ENCODE peak calls at places on chromosomes 5 and 9, in six cellular contexts. One of them, this sample, is unnamed.

GRCh38 chr9:19998823-19999455 is 210.1 kb upstream of the SLC24A2 start:
- DNase-seq in pancreas: no peak
- DNase-seq in heart left ventricle: no peak
- DNase-seq in cardiac fibroblast: peak; percentile 68
- DNase-seq in lung: no peak
- DNase-seq in CD8-positive, alpha-beta T cell: no peak
- DNase-seq in this sample: no peak

GRCh38 chr5:168317521-168318147 is 26.2 kb downstream of the WWC1 start:
- DNase-seq in pancreas: peak; percentile 69
- DNase-seq in heart left ventricle: no peak
- DNase-seq in cardiac fibroblast: peak; percentile 90
- DNase-seq in lung: peak; percentile 48
- DNase-seq in CD8-positive, alpha-beta T cell: no peak
- DNase-seq in this sample: no peak

GRCh38 chr9:86454701-86455402 is 100.6 kb upstream of the TUT7 start:
- DNase-seq in pancreas: no peak
- DNase-seq in heart left ventricle: no peak
- DNase-seq in cardiac fibroblast: peak; percentile 8
- DNase-seq in lung: no peak
- DNase-seq in CD8-positive, alpha-beta T cell: no peak
- DNase-seq in this sample: no peak

GRCh38 chr5:175386526-175386925 is 57.5 kb downstream of the DRD1 start:
- DNase-seq in pancreas: no peak
- DNase-seq in heart left ventricle: no peak
- DNase-seq in cardiac fibroblast: no peak
- DNase-seq in lung: no peak
- DNase-seq in CD8-positive, alpha-beta T cell: no peak
- DNase-seq in this sample: no peak

GRCh38 chr5:125209650-125210049 is 463.2 kb upstream of the ZNF608 start:
- DNase-seq in pancreas: peak; percentile 32
- DNase-seq in heart left ventricle: no peak
- DNase-seq in cardiac fibroblast: no peak
- DNase-seq in lung: no peak
- DNase-seq in CD8-positive, alpha-beta T cell: no peak
- DNase-seq in this sample: no peak

GRCh38 chr9:110942522-110942921 is 95.7 kb downstream of the LPAR1 start:
- DNase-seq in pancreas: no peak
- DNase-seq in heart left ventricle: no peak
- DNase-seq in cardiac fibroblast: peak; percentile 74
- DNase-seq in lung: no peak
- DNase-seq in CD8-positive, alpha-beta T cell: no peak
- DNase-seq in this sample: no peak

GRCh38 chr5:35851282-35851681 is 5.4 kb upstream of the IL7R start:
- DNase-seq in pancreas: no peak
- DNase-seq in heart left ventricle: no peak
- DNase-seq in cardiac fibroblast: no peak
- DNase-seq in lung: no peak
- DNase-seq in CD8-positive, alpha-beta T cell: no peak
- DNase-seq in this sample: no peak

GRCh38 chr9:135925496-135926133 is 18.3 kb upstream of the CAMSAP1 start:
- DNase-seq in pancreas: no peak
- DNase-seq in heart left ventricle: no peak
- DNase-seq in cardiac fibroblast: peak; percentile 12
- DNase-seq in lung: no peak
- DNase-seq in CD8-positive, alpha-beta T cell: no peak
- DNase-seq in this sample: no peak

GRCh38 chr5:10329808-10330481 is 22.2 kb upstream of the CMBL start:
- DNase-seq in pancreas: no peak
- DNase-seq in heart left ventricle: peak; percentile 66
- DNase-seq in cardiac fibroblast: peak; percentile 68
- DNase-seq in lung: no peak
- DNase-seq in CD8-positive, alpha-beta T cell: no peak
- DNase-seq in this sample: no peak

GRCh38 chr5:18744990-18745590 is 1110.8 kb downstream of the TAF11L14 start:
- DNase-seq in pancreas: no peak
- DNase-seq in heart left ventricle: no peak
- DNase-seq in cardiac fibroblast: no peak
- DNase-seq in lung: no peak
- DNase-seq in CD8-positive, alpha-beta T cell: no peak
- DNase-seq in this sample: peak; percentile 45

GRCh38 chr5:123549256-123549904 is 37.4 kb downstream of the CSNK1G3 start:
- DNase-seq in pancreas: no peak
- DNase-seq in heart left ventricle: no peak
- DNase-seq in cardiac fibroblast: no peak
- DNase-seq in lung: no peak
- DNase-seq in CD8-positive, alpha-beta T cell: peak; percentile 32
- DNase-seq in this sample: peak; percentile 61

GRCh38 chr5:78648359-78649219 is at the start of gene LHFPL2:
- DNase-seq in pancreas: peak; percentile 74
- DNase-seq in heart left ventricle: peak; percentile 83
- DNase-seq in cardiac fibroblast: peak; percentile 66
- DNase-seq in lung: peak; percentile 68
- DNase-seq in CD8-positive, alpha-beta T cell: no peak
- DNase-seq in this sample: no peak

GRCh38 chr9:29830815-29831214 is 2257.5 kb upstream of the C9orf72 start:
- DNase-seq in pancreas: no peak
- DNase-seq in heart left ventricle: no peak
- DNase-seq in cardiac fibroblast: peak; percentile 25
- DNase-seq in lung: no peak
- DNase-seq in CD8-positive, alpha-beta T cell: no peak
- DNase-seq in this sample: no peak

GRCh38 chr9:108761530-108762347 is 94.0 kb downstream of the ACTL7B start:
- DNase-seq in pancreas: peak; percentile 34
- DNase-seq in heart left ventricle: peak; percentile 60
- DNase-seq in cardiac fibroblast: peak; percentile 69
- DNase-seq in lung: peak; percentile 60
- DNase-seq in CD8-positive, alpha-beta T cell: no peak
- DNase-seq in this sample: peak; percentile 4

GRCh38 chr9:126702501-126703329 is 89.0 kb downstream of the LMX1B start:
- DNase-seq in pancreas: no peak
- DNase-seq in heart left ventricle: no peak
- DNase-seq in cardiac fibroblast: no peak
- DNase-seq in lung: no peak
- DNase-seq in CD8-positive, alpha-beta T cell: no peak
- DNase-seq in this sample: no peak

GRCh38 chr9:127769985-127770904 is 8.2 kb downstream of the SH2D3C start:
- DNase-seq in pancreas: no peak
- DNase-seq in heart left ventricle: peak; percentile 38
- DNase-seq in cardiac fibroblast: no peak
- DNase-seq in lung: no peak
- DNase-seq in CD8-positive, alpha-beta T cell: no peak
- DNase-seq in this sample: no peak

GRCh38 chr9:21428235-21428634 is 12.0 kb upstream of the IFNA1 start:
- DNase-seq in pancreas: no peak
- DNase-seq in heart left ventricle: no peak
- DNase-seq in cardiac fibroblast: no peak
- DNase-seq in lung: no peak
- DNase-seq in CD8-positive, alpha-beta T cell: no peak
- DNase-seq in this sample: no peak

GRCh38 chr5:11455505-11455904 is 448.7 kb downstream of the CTNND2 start:
- DNase-seq in pancreas: no peak
- DNase-seq in heart left ventricle: no peak
- DNase-seq in cardiac fibroblast: no peak
- DNase-seq in lung: no peak
- DNase-seq in CD8-positive, alpha-beta T cell: no peak
- DNase-seq in this sample: no peak

GRCh38 chr5:176365663-176366574 is 632 bp downstream of the ARL10 start:
- DNase-seq in pancreas: no peak
- DNase-seq in heart left ventricle: peak; percentile 60
- DNase-seq in cardiac fibroblast: peak; percentile 54
- DNase-seq in lung: no peak
- DNase-seq in CD8-positive, alpha-beta T cell: no peak
- DNase-seq in this sample: no peak

GRCh38 chr5:40733842-40734563 is 21.8 kb downstream of the TTC33 start:
- DNase-seq in pancreas: peak; percentile 40
- DNase-seq in heart left ventricle: no peak
- DNase-seq in cardiac fibroblast: no peak
- DNase-seq in lung: no peak
- DNase-seq in CD8-positive, alpha-beta T cell: no peak
- DNase-seq in this sample: no peak

GRCh38 chr5:114447084-114447773 is 85.4 kb downstream of the KCNN2 start:
- DNase-seq in pancreas: no peak
- DNase-seq in heart left ventricle: no peak
- DNase-seq in cardiac fibroblast: peak; percentile 5
- DNase-seq in lung: no peak
- DNase-seq in CD8-positive, alpha-beta T cell: no peak
- DNase-seq in this sample: no peak

GRCh38 chr5:123285122-123286011 is 137.8 kb downstream of the CEP120 start:
- DNase-seq in pancreas: no peak
- DNase-seq in heart left ventricle: no peak
- DNase-seq in cardiac fibroblast: peak; percentile 13
- DNase-seq in lung: no peak
- DNase-seq in CD8-positive, alpha-beta T cell: no peak
- DNase-seq in this sample: no peak

GRCh38 chr9:126688617-126689016 is 74.9 kb downstream of the LMX1B start:
- DNase-seq in pancreas: no peak
- DNase-seq in heart left ventricle: peak; percentile 4
- DNase-seq in cardiac fibroblast: no peak
- DNase-seq in lung: no peak
- DNase-seq in CD8-positive, alpha-beta T cell: no peak
- DNase-seq in this sample: no peak

GRCh38 chr9:89433826-89434225 is 64.1 kb downstream of the SEMA4D start:
- DNase-seq in pancreas: no peak
- DNase-seq in heart left ventricle: no peak
- DNase-seq in cardiac fibroblast: no peak
- DNase-seq in lung: no peak
- DNase-seq in CD8-positive, alpha-beta T cell: no peak
- DNase-seq in this sample: no peak

GRCh38 chr5:55544341-55544740 is 9.6 kb upstream of the PLPP1 start:
- DNase-seq in pancreas: no peak
- DNase-seq in heart left ventricle: no peak
- DNase-seq in cardiac fibroblast: peak; percentile 56
- DNase-seq in lung: no peak
- DNase-seq in CD8-positive, alpha-beta T cell: no peak
- DNase-seq in this sample: no peak

GRCh38 chr5:13580058-13580457 is 364.4 kb downstream of the DNAH5 start:
- DNase-seq in pancreas: peak; percentile 6
- DNase-seq in heart left ventricle: no peak
- DNase-seq in cardiac fibroblast: no peak
- DNase-seq in lung: no peak
- DNase-seq in CD8-positive, alpha-beta T cell: no peak
- DNase-seq in this sample: no peak

DNA sequence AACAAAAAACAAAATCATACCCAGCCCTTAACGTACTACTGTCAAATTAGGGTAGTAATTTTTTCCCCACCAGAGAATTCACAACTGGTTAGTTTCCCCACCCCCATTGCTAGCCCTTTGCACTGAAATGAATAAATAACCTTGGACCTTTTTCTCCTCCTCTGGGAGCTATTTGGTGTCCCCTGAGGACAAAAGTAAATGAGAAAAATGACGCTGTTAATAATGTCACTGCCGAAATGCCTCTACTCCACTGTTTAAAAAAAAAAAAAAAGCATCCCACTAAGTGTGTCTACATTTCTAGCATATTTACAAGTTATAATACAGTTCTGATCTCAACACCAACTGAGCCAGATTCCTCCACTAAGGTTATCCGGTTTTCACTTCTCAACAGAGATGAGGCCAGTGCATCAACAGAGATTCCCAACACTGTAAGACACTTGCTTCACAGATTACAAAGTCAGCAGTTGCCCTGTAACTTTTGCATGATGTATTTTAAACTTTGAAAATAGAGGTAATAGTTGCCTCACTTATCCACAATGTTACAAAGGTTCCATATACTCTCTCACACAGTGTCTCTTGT is 5.1 kb upstream of the NFIB start:
- DNase-seq in pancreas: no peak
- DNase-seq in heart left ventricle: peak; percentile 14
- DNase-seq in cardiac fibroblast: peak; percentile 29
- DNase-seq in lung: no peak
- DNase-seq in CD8-positive, alpha-beta T cell: no peak
- DNase-seq in this sample: no peak
- H3K4me3 ChIP-seq in pancreas: no peak overlapping the region
- H3K4me3 ChIP-seq in heart left ventricle: no peak overlapping the region
- H3K4me3 ChIP-seq in cardiac fibroblast: no peak overlapping the region
- H3K4me3 ChIP-seq in lung: no peak overlapping the region
- H3K4me3 ChIP-seq in CD8-positive, alpha-beta T cell: no peak overlapping the region
- H3K4me3 ChIP-seq in this sample: no peak overlapping the region

GRCh38 chr9:17588395-17588794 is 9.5 kb downstream of the SH3GL2 start:
- DNase-seq in pancreas: no peak
- DNase-seq in heart left ventricle: no peak
- DNase-seq in cardiac fibroblast: no peak
- DNase-seq in lung: no peak
- DNase-seq in CD8-positive, alpha-beta T cell: no peak
- DNase-seq in this sample: no peak

GRCh38 chr9:17589771-17590170 is 10.9 kb downstream of the SH3GL2 start:
- DNase-seq in pancreas: no peak
- DNase-seq in heart left ventricle: no peak
- DNase-seq in cardiac fibroblast: no peak
- DNase-seq in lung: no peak
- DNase-seq in CD8-positive, alpha-beta T cell: no peak
- DNase-seq in this sample: no peak

DNA sequence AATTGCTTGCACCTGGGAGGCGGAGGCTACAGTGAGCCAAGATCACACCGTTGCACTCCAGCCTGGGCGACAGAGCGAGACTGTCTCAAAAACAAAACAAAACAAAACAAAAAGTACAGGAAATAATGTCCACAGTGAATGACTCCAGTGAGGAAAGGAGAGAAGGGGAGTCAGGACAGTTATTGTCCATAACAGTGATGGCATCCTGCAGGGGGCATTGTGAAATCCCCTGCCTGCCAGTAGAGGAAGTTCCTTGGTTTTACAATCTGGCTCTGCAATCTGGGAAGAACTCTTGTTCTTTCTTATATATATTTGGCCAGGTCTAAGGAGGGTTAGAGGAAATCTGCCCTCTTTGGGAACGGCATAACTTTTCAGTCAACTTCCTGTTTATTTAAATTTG is 8.2 kb downstream of the SH3GL2 start:
- DNase-seq in pancreas: no peak
- DNase-seq in heart left ventricle: no peak
- DNase-seq in cardiac fibroblast: no peak
- DNase-seq in lung: no peak
- DNase-seq in CD8-positive, alpha-beta T cell: no peak
- DNase-seq in this sample: no peak
- TF ChIP-seq CTCF in pancreas: no peak
- TF ChIP-seq CTCF in heart left ventricle: no peak
- TF ChIP-seq CTCF in cardiac fibroblast: no peak
- TF ChIP-seq CTCF in lung: no peak
- TF ChIP-seq CTCF in CD8-positive, alpha-beta T cell: no peak
- TF ChIP-seq CTCF in this sample: no peak

DNA sequence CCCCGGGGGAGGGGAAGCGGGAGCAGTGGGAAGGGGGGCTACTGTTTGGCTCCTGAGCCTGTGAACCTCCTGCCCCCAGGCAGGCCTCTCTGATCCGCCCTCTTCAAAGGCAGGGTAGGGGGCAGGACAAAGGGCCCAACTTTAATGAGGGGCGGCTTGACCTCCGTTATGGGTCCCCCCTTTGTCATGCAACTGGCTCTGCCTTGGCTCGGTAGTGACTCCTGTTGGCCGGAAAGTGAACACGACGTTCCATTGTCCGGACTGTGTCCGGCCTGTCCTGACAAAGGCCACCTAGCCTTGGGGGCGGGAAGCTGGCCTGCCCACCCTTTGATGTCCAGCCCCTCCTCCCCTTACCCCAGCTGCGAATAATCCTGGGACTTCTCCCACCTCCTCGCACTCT is 1.3 kb downstream of the CDX1 start:
- DNase-seq in pancreas: no peak
- DNase-seq in heart left ventricle: no peak
- DNase-seq in cardiac fibroblast: no peak
- DNase-seq in lung: no peak
- DNase-seq in CD8-positive, alpha-beta T cell: no peak
- DNase-seq in this sample: no peak
- H3K4me3 ChIP-seq in pancreas: no peak overlapping the region
- H3K4me3 ChIP-seq in heart left ventricle: no peak overlapping the region
- H3K4me3 ChIP-seq in cardiac fibroblast: no peak overlapping the region
- H3K4me3 ChIP-seq in lung: no peak overlapping the region
- H3K4me3 ChIP-seq in CD8-positive, alpha-beta T cell: no peak overlapping the region
- H3K4me3 ChIP-seq in this sample: no peak overlapping the region

GRCh38 chr5:136424835-136425694 is 59.7 kb upstream of the TRPC7 start:
- DNase-seq in pancreas: peak; percentile 54
- DNase-seq in heart left ventricle: peak; percentile 59
- DNase-seq in cardiac fibroblast: peak; percentile 61
- DNase-seq in lung: peak; percentile 76
- DNase-seq in CD8-positive, alpha-beta T cell: no peak
- DNase-seq in this sample: peak; percentile 13
- TF ChIP-seq CTCF in pancreas: peak; percentile 72
- TF ChIP-seq CTCF in heart left ventricle: peak; percentile 54
- TF ChIP-seq CTCF in cardiac fibroblast: peak; percentile 82
- TF ChIP-seq CTCF in lung: peak; percentile 21
- TF ChIP-seq CTCF in CD8-positive, alpha-beta T cell: no peak
- TF ChIP-seq CTCF in this sample: peak; percentile 92